ENCODE peak calls at places on chromosomes 4 and X, in five cellular contexts. One of them, this sample, is unnamed.

GRCh38 chr4:109169160-109169559 is 133.3 kb downstream of the COL25A1 start:
- DNase-seq in heart left ventricle: no peak
- DNase-seq in ovary: no peak
- DNase-seq in mesenchymal stem cell: no peak
- DNase-seq in stomach: no peak
- DNase-seq in this sample: no peak

GRCh38 chrX:30196322-30196721 is 19.0 kb upstream of the MAGEB2 start:
- DNase-seq in heart left ventricle: no peak
- DNase-seq in mesenchymal stem cell: peak; percentile 23
- DNase-seq in stomach: no peak
- DNase-seq in ovary: no peak
- DNase-seq in this sample: no peak

GRCh38 chrX:6383911-6384310 is 151.0 kb downstream of the VCX3A start:
- DNase-seq in heart left ventricle: no peak
- DNase-seq in mesenchymal stem cell: no peak
- DNase-seq in stomach: no peak
- DNase-seq in ovary: no peak
- DNase-seq in this sample: no peak

GRCh38 chr4:91837608-91838029 is 466.1 kb upstream of the GRID2 start:
- DNase-seq in mesenchymal stem cell: peak; percentile 52
- DNase-seq in stomach: no peak
- DNase-seq in heart left ventricle: no peak
- DNase-seq in ovary: no peak
- DNase-seq in this sample: no peak

GRCh38 chr4:36358173-36358572 is 76.8 kb downstream of the DTHD1 start:
- DNase-seq in mesenchymal stem cell: no peak
- DNase-seq in heart left ventricle: no peak
- DNase-seq in stomach: no peak
- DNase-seq in ovary: no peak
- DNase-seq in this sample: no peak

GRCh38 chr4:165440415-165440882 is 61.6 kb downstream of the CPE start:
- DNase-seq in stomach: no peak
- DNase-seq in heart left ventricle: no peak
- DNase-seq in mesenchymal stem cell: peak; percentile 85
- DNase-seq in ovary: no peak
- DNase-seq in this sample: no peak

GRCh38 chrX:2703991-2704369 is 12.9 kb downstream of the CD99 start:
- DNase-seq in stomach: no peak
- DNase-seq in mesenchymal stem cell: no peak
- DNase-seq in heart left ventricle: peak; percentile 49
- DNase-seq in ovary: no peak
- DNase-seq in this sample: no peak

GRCh38 chr4:6011686-6012085 is 6.5 kb downstream of the C4orf50 start:
- DNase-seq in mesenchymal stem cell: no peak
- DNase-seq in ovary: peak; percentile 40
- DNase-seq in heart left ventricle: no peak
- DNase-seq in stomach: peak; percentile 78
- DNase-seq in this sample: peak; percentile 35

GRCh38 chr4:165359501-165359900 is 19.3 kb upstream of the CPE start:
- DNase-seq in ovary: no peak
- DNase-seq in mesenchymal stem cell: peak; percentile 64
- DNase-seq in stomach: no peak
- DNase-seq in heart left ventricle: no peak
- DNase-seq in this sample: no peak

GRCh38 chr4:112735474-112735951 is 98.6 kb downstream of the LARP7 start:
- DNase-seq in stomach: no peak
- DNase-seq in heart left ventricle: no peak
- DNase-seq in ovary: no peak
- DNase-seq in mesenchymal stem cell: no peak
- DNase-seq in this sample: no peak

GRCh38 chr4:24131954-24132673 is 242.3 kb upstream of the PPARGC1A start:
- DNase-seq in heart left ventricle: no peak
- DNase-seq in mesenchymal stem cell: no peak
- DNase-seq in stomach: no peak
- DNase-seq in ovary: no peak
- DNase-seq in this sample: no peak

GRCh38 chr4:43234626-43235025 is 342.1 kb downstream of the GRXCR1 start:
- DNase-seq in ovary: no peak
- DNase-seq in mesenchymal stem cell: peak; percentile 33
- DNase-seq in heart left ventricle: no peak
- DNase-seq in stomach: no peak
- DNase-seq in this sample: no peak

GRCh38 chrX:133054761-133055385 is 42.0 kb downstream of the USP26 start:
- DNase-seq in ovary: no peak
- DNase-seq in stomach: no peak
- DNase-seq in mesenchymal stem cell: no peak
- DNase-seq in heart left ventricle: no peak
- DNase-seq in this sample: no peak

GRCh38 chrX:16112428-16112827 is 10.9 kb upstream of the GRPR start:
- DNase-seq in mesenchymal stem cell: peak; percentile 0
- DNase-seq in ovary: no peak
- DNase-seq in stomach: no peak
- DNase-seq in heart left ventricle: no peak
- DNase-seq in this sample: no peak

GRCh38 chr4:118327554-118328241 is 25.1 kb downstream of the PRSS12 start:
- DNase-seq in heart left ventricle: no peak
- DNase-seq in stomach: no peak
- DNase-seq in ovary: no peak
- DNase-seq in mesenchymal stem cell: no peak
- DNase-seq in this sample: no peak

GRCh38 chr4:87073187-87073569 is 138.4 kb downstream of the AFF1 start:
- DNase-seq in mesenchymal stem cell: no peak
- DNase-seq in ovary: no peak
- DNase-seq in stomach: no peak
- DNase-seq in heart left ventricle: no peak
- DNase-seq in this sample: no peak

GRCh38 chrX:16678689-16679088 is 28.7 kb downstream of the S100G start:
- DNase-seq in stomach: no peak
- DNase-seq in mesenchymal stem cell: no peak
- DNase-seq in heart left ventricle: no peak
- DNase-seq in ovary: no peak
- DNase-seq in this sample: no peak

GRCh38 chr4:1474126-1475090 is 68.2 kb upstream of the NKX1-1 start:
- DNase-seq in stomach: no peak
- DNase-seq in heart left ventricle: no peak
- DNase-seq in mesenchymal stem cell: no peak
- DNase-seq in ovary: peak; percentile 17
- DNase-seq in this sample: no peak

GRCh38 chr4:64251779-64252178 is 157.5 kb downstream of the TECRL start:
- DNase-seq in heart left ventricle: no peak
- DNase-seq in mesenchymal stem cell: no peak
- DNase-seq in ovary: no peak
- DNase-seq in stomach: no peak
- DNase-seq in this sample: no peak

GRCh38 chr4:123043793-123044425 is 121.5 kb upstream of the NUDT6 start:
- DNase-seq in heart left ventricle: no peak
- DNase-seq in stomach: no peak
- DNase-seq in ovary: no peak
- DNase-seq in mesenchymal stem cell: no peak
- DNase-seq in this sample: no peak

GRCh38 chr4:123050014-123050413 is 127.6 kb upstream of the NUDT6 start:
- DNase-seq in mesenchymal stem cell: no peak
- DNase-seq in heart left ventricle: no peak
- DNase-seq in ovary: no peak
- DNase-seq in stomach: no peak
- DNase-seq in this sample: no peak

GRCh38 chr4:123043013-123043412 is 120.6 kb upstream of the NUDT6 start:
- DNase-seq in stomach: no peak
- DNase-seq in heart left ventricle: no peak
- DNase-seq in ovary: no peak
- DNase-seq in mesenchymal stem cell: peak; percentile 18
- DNase-seq in this sample: no peak

GRCh38 chr4:123042095-123042494 is 119.7 kb upstream of the NUDT6 start:
- DNase-seq in heart left ventricle: no peak
- DNase-seq in stomach: no peak
- DNase-seq in mesenchymal stem cell: no peak
- DNase-seq in ovary: no peak
- DNase-seq in this sample: no peak

GRCh38 chr4:123046096-123046495 is 123.7 kb upstream of the NUDT6 start:
- DNase-seq in mesenchymal stem cell: no peak
- DNase-seq in stomach: no peak
- DNase-seq in heart left ventricle: no peak
- DNase-seq in ovary: no peak
- DNase-seq in this sample: no peak
- H3K9me3 ChIP-seq in mesenchymal stem cell: peaks cover 83% of the 10 kb centered on the region
- H3K9me3 ChIP-seq in stomach: peaks cover 43% of the 10 kb centered on the region
- H3K9me3 ChIP-seq in heart left ventricle: peaks cover 6% of the 10 kb centered on the region
- H3K9me3 ChIP-seq in ovary: no peaks in the 10 kb centered on the region
- H3K9me3 ChIP-seq in this sample: peaks cover 3% of the 10 kb centered on the region

DNA sequence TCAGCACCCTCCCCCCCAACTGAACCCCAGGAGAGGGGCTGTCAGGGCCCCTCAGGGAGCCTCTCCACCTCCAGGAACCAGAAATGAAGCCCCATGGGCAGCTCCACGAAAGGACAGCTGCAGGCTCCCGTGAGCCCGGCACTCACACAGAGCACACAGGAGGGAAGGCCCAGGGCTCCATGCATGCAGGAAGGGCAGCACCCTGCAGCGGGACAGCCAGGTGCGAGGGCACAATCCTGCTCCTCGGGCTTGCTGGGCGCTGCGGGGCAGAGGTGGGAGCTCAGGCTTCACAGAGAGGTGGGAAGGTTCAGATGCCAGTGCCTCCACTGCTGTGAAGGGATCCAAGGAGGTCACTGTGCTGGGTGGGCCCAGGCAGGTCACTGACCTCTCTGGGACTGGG is 90.0 kb downstream of the HMX1 start:
- DNase-seq in ovary: no peak
- DNase-seq in heart left ventricle: no peak
- DNase-seq in stomach: no peak
- DNase-seq in mesenchymal stem cell: no peak
- DNase-seq in this sample: no peak
- H3K27me3 ChIP-seq in ovary: no peaks in the 10 kb centered on the region
- H3K27me3 ChIP-seq in heart left ventricle: no peaks in the 10 kb centered on the region
- H3K27me3 ChIP-seq in stomach: peaks cover 47% of the 10 kb centered on the region
- H3K27me3 ChIP-seq in mesenchymal stem cell: no peaks in the 10 kb centered on the region
- H3K27me3 ChIP-seq in this sample: no peaks in the 10 kb centered on the region

DNA sequence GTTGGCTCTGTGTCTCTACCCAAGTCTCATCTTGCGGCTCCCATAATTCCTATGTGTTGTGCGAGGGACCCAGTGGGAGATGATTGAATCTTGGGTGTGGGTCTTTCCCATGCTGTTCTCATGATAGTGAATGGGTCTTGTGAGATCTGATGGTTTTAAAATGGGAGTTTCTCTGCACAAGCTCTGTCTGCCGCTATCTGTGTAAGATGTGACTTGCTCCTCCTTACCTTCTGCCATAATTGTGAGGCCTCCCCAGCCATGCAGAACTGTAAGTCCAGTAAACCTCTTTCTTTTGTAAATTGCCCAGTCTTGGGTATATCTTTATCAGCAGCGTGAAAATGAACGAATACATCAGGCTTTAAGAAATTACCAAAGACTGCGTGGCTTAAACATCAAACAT is 31.2 kb downstream of the STIM2 start:
- DNase-seq in mesenchymal stem cell: no peak
- DNase-seq in ovary: no peak
- DNase-seq in stomach: no peak
- DNase-seq in heart left ventricle: no peak
- DNase-seq in this sample: no peak
- H3K9me3 ChIP-seq in mesenchymal stem cell: no peaks in the 10 kb centered on the region
- H3K9me3 ChIP-seq in ovary: no peaks in the 10 kb centered on the region
- H3K9me3 ChIP-seq in stomach: no peaks in the 10 kb centered on the region
- H3K9me3 ChIP-seq in heart left ventricle: no peaks in the 10 kb centered on the region
- H3K9me3 ChIP-seq in this sample: no peaks in the 10 kb centered on the region

GRCh38 chr4:139851133-139851532 is 185.5 kb downstream of the MGST2 start:
- DNase-seq in heart left ventricle: no peak
- DNase-seq in ovary: no peak
- DNase-seq in stomach: no peak
- DNase-seq in mesenchymal stem cell: no peak
- DNase-seq in this sample: no peak
- H3K27me3 ChIP-seq in heart left ventricle: no peaks in the 10 kb centered on the region
- H3K27me3 ChIP-seq in ovary: no peaks in the 10 kb centered on the region
- H3K27me3 ChIP-seq in stomach: no peaks in the 10 kb centered on the region
- H3K27me3 ChIP-seq in mesenchymal stem cell: no peaks in the 10 kb centered on the region
- H3K27me3 ChIP-seq in this sample: no peaks in the 10 kb centered on the region

DNA sequence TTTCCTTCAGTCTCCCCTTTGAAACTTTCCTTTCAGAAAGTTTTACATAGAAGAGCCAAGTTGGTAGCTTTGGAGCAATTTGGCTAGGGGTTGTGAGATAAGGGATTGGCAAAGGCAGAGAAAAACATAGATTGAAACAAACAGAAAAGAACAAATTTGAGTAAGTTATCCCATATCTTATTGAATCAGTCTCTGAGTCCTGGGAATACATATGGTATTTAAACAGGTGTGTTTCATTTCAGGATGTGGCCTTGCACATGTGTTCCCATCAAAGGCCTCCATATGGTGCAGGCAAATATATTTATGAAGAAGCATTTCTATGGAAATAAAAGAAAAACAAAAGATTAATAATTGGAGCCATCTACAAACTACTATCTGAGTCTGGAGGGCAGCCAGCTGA is 227.9 kb upstream of the ZFP42 start:
- DNase-seq in mesenchymal stem cell: no peak
- DNase-seq in heart left ventricle: no peak
- DNase-seq in stomach: no peak
- DNase-seq in ovary: no peak
- DNase-seq in this sample: no peak
- H3K9me3 ChIP-seq in mesenchymal stem cell: no peaks in the 10 kb centered on the region
- H3K9me3 ChIP-seq in heart left ventricle: no peaks in the 10 kb centered on the region
- H3K9me3 ChIP-seq in stomach: no peaks in the 10 kb centered on the region
- H3K9me3 ChIP-seq in ovary: no peaks in the 10 kb centered on the region
- H3K9me3 ChIP-seq in this sample: no peaks in the 10 kb centered on the region

GRCh38 chrX:125248931-125249330 is 70.7 kb upstream of the TEX13C start:
- DNase-seq in mesenchymal stem cell: no peak
- DNase-seq in ovary: no peak
- DNase-seq in stomach: no peak
- DNase-seq in heart left ventricle: no peak
- DNase-seq in this sample: no peak
- H3K27me3 ChIP-seq in mesenchymal stem cell: no peaks in the 10 kb centered on the region
- H3K27me3 ChIP-seq in ovary: no peaks in the 10 kb centered on the region
- H3K27me3 ChIP-seq in stomach: no peaks in the 10 kb centered on the region
- H3K27me3 ChIP-seq in heart left ventricle: no peaks in the 10 kb centered on the region
- H3K27me3 ChIP-seq in this sample: no peaks in the 10 kb centered on the region

DNA sequence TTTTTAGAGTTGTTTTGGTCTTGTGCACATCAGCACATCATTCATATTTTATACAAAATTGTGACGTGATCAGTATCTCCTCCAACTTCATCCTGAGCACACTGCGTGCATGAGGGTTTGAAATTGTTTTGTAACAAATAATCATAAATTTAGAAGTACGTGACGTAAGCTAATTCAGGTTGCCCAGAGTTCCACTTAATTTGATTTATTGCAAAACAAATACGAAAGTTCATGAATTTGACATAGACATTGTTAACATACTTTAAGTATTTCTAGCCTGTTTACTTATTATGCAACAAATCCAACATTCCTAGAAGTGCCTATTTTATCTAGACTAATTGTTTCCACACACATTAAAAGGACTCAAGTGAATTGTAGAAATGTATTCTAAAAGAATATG is 48.3 kb downstream of the MAP7D3 start:
- DNase-seq in heart left ventricle: no peak
- DNase-seq in mesenchymal stem cell: peak; percentile 38
- DNase-seq in stomach: no peak
- DNase-seq in ovary: no peak
- DNase-seq in this sample: no peak
- H3K9me3 ChIP-seq in heart left ventricle: no peaks in the 10 kb centered on the region
- H3K9me3 ChIP-seq in mesenchymal stem cell: no peaks in the 10 kb centered on the region
- H3K9me3 ChIP-seq in stomach: no peaks in the 10 kb centered on the region
- H3K9me3 ChIP-seq in ovary: no peaks in the 10 kb centered on the region
- H3K9me3 ChIP-seq in this sample: no peaks in the 10 kb centered on the region

GRCh38 chr4:148034821-148035220 is 302.9 kb downstream of the ARHGAP10 start:
- DNase-seq in stomach: no peak
- DNase-seq in mesenchymal stem cell: no peak
- DNase-seq in ovary: no peak
- DNase-seq in heart left ventricle: no peak
- DNase-seq in this sample: no peak
- H3K27me3 ChIP-seq in stomach: no peaks in the 10 kb centered on the region
- H3K27me3 ChIP-seq in mesenchymal stem cell: no peaks in the 10 kb centered on the region
- H3K27me3 ChIP-seq in ovary: no peaks in the 10 kb centered on the region
- H3K27me3 ChIP-seq in heart left ventricle: no peaks in the 10 kb centered on the region
- H3K27me3 ChIP-seq in this sample: no peaks in the 10 kb centered on the region